ENCODE peak calls at places on chromosomes 4 and X, in nine cellular contexts. B, X, M, W, L, I, F, G and C are unnamed samples.

GRCh38 chrX:71627588-71628404 is 9.5 kb upstream of the CXCR3 start:
- DNase-seq in F (no peak), X (no peak), W (no peak), I (peak; percentile 84), M (no peak), B (no peak), G (no peak), L (no peak), C (no peak)

GRCh38 chr4:189660737-189661330 is 279.8 kb upstream of the FRG1 start:
- DNase-seq in F (no peak), L (no peak), X (no peak), M (no peak), I (no peak), W (no peak), B (no peak), G (no peak), C (no peak)

GRCh38 chr4:146591986-146592385 is 46.7 kb upstream of the POU4F2 start:
- DNase-seq in W (no peak), L (no peak), M (no peak), F (no peak), X (no peak), B (no peak), G (no peak), I (no peak), C (no peak)

GRCh38 chrX:30979271-30979670 is 90.2 kb upstream of the TAB3 start:
- DNase-seq in I (no peak), B (no peak), F (no peak), X (no peak), W (no peak), L (no peak), M (no peak), G (no peak), C (no peak)

GRCh38 chr4:158850800-158851644 is 82.2 kb downstream of the FNIP2 start:
- DNase-seq in X (no peak), I (peak; percentile 42), W (no peak), B (no peak), G (no peak), M (no peak), L (no peak), F (no peak), C (peak; percentile 29)

GRCh38 chr4:40918330-40918729 is 168.6 kb downstream of the NSUN7 start:
- DNase-seq in M (peak; percentile 67), X (no peak), I (no peak), L (peak; percentile 89), F (peak; percentile 71), B (peak; percentile 66), W (no peak), G (peak; percentile 87), C (no peak)

GRCh38 chr4:15325987-15326386 is 101.8 kb upstream of the C1QTNF7 start:
- DNase-seq in B (no peak), L (no peak), W (no peak), I (no peak), G (no peak), F (no peak), M (no peak), X (no peak), C (no peak)

GRCh38 chr4:7820031-7820825 is 119.4 kb downstream of the AFAP1 start:
- DNase-seq in W (no peak), F (no peak), L (no peak), I (no peak), X (peak; percentile 22), B (no peak), M (no peak), G (peak; percentile 66), C (no peak)

GRCh38 chr4:181637186-181638105 is 605.8 kb upstream of the TENM3 start:
- DNase-seq in I (no peak), F (no peak), L (no peak), X (no peak), W (no peak), M (no peak), B (peak; percentile 70), G (no peak), C (no peak)

GRCh38 chr4:79042079-79042674 is 102.9 kb upstream of the PAQR3 start:
- DNase-seq in L (no peak), M (no peak), I (peak; percentile 39), X (no peak), F (no peak), G (no peak), W (no peak), B (peak; percentile 43), C (peak; percentile 27)

GRCh38 chr4:76780781-76781697 is 116.9 kb downstream of the SOWAHB start:
- DNase-seq in M (no peak), F (no peak), G (no peak), L (no peak), B (no peak), W (no peak), X (no peak), I (no peak), C (no peak)

GRCh38 chr4:75016472-75016871 is 83.6 kb downstream of the PARM1 start:
- DNase-seq in G (no peak), X (no peak), F (no peak), M (no peak), W (no peak), B (no peak), I (no peak), L (no peak), C (no peak)

GRCh38 chr4:77015390-77015789 is 60.4 kb downstream of the CCNI start:
- DNase-seq in X (no peak), W (peak; percentile 53), F (no peak), M (no peak), L (no peak), B (peak; percentile 62), G (no peak), I (no peak), C (no peak)

GRCh38 chr4:87543835-87544461 is 14.8 kb upstream of the SPARCL1 start:
- DNase-seq in L (no peak), G (no peak), B (peak; percentile 59), W (no peak), X (no peak), F (no peak), I (peak; percentile 28), M (no peak), C (peak; percentile 65)

GRCh38 chr4:23153076-23153475 is 460.3 kb downstream of the GBA3 start:
- DNase-seq in B (no peak), W (no peak), M (no peak), G (no peak), X (no peak), F (no peak), I (no peak), L (no peak), C (no peak)

GRCh38 chr4:142348489-142349076 is 497.5 kb downstream of the INPP4B start:
- DNase-seq in B (no peak), F (no peak), L (no peak), W (no peak), M (no peak), I (no peak), X (no peak), G (no peak), C (no peak)

GRCh38 chrX:102651242-102651967 is at the start of gene GPRASP1:
- DNase-seq in B (peak; percentile 2), X (peak; percentile 89), I (no peak), W (peak; percentile 61), G (peak; percentile 91), L (peak; percentile 76), M (peak; percentile 41), F (no peak), C (peak; percentile 3)

DNA sequence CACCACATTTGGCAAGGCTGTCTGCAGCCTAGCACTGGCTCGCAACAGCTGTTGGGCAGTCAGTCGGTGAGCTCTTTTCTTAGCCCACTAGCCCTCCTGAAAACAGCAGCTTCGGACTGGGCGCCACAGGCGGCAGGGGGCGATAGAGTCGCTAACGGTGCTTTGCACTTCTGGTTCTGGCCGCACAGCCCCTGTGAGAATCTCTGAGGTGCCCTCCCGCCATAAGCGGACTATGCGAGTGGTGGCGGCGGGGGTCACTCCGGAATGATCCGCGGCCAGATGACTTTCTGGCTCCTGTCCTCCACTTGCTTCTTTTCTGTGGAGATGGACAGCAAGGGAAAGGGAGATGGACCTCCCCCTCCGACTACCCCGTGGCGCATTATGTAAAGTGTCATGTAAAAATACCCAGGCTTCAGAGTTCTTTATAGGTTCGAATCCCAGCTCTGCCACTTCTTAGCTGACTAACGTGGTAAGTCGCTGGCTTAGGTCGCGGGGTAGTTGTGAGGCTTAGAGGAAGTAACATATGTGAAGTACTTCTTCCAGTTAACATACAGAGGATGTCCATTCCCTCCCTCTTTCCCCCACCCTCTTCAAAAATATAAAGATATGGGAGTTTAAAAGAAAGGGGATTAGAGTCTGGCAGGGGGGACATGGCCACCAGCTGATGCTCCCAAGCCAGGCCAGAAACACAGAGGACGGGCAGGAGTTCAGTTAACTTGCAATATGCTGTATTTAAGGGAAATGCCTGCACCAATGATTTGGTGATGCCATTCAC is 11.0 kb downstream of the ARHGAP36 start:
- DNase-seq in M (no peak), B (no peak), W (peak; percentile 85), F (no peak), I (no peak), X (no peak), G (no peak), L (no peak), C (no peak)
- H3K27ac ChIP-seq in M (no peak overlapping the region), B (no peak overlapping the region), W (no peak overlapping the region), F (no peak overlapping the region), I (no peak overlapping the region), X (no peak overlapping the region), G (no peak overlapping the region), L (no peak overlapping the region), C (no peak overlapping the region)

DNA sequence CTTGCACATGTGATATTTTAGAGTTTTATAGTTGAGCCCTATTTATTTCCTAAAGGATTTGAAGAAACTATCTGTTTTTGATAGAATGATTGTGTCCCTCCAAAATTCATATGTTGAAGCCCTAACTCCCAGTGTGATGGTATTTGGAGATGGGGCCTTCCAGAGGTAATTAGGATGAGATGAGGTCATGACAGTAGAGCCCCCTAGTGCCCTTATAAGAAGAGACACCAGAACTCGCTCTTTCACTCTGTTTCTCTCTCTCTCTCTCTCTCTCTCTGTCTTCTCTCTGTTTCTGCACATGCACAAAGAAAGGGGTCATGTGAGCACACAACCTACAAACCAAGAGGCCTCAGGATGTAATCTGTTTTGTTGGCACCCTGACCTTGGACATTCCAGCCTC is 921.9 kb upstream of the DIAPH2 start:
- DNase-seq in I (peak; percentile 30), B (no peak), X (no peak), W (no peak), G (no peak), M (no peak), L (no peak), F (no peak), C (no peak)
- TF ChIP-seq CTCF in I (peak; percentile 57), B (peak; percentile 11), X (no peak), W (peak; percentile 72), G (no peak), M (no peak), L (no peak), F (no peak), C (no peak)

DNA sequence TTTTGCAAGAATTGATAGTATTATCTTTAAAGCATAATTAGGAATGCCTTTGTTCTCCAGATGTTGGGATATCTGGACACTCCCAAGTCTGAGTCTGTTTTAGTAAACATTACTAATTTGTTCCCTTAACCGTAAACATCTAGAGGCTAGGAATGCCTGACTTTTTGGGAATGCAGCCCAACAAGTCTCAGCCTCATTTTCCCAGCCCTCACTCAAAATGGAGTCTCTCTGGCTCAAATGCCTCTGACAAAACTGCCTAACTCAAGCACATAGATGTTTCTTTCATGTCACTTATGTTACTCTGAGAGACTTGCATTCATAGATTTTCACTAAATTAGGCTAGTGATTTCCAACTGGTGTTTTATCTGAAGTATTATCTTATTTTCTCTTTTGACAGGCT is 297.0 kb upstream of the CLNK start:
- DNase-seq in F (no peak), L (no peak), I (no peak), W (no peak), X (no peak), B (no peak), G (no peak), M (no peak), C (no peak)
- H3K27ac ChIP-seq in F (no peak overlapping the region), L (no peak overlapping the region), I (no peak overlapping the region), W (no peak overlapping the region), X (no peak overlapping the region), B (no peak overlapping the region), G (no peak overlapping the region), M (no peak overlapping the region), C (no peak overlapping the region)

GRCh38 chrX:47814853-47815252 is 21.8 kb upstream of the ZNF81 start:
- DNase-seq in I (no peak), W (peak; percentile 52), X (no peak), B (no peak), L (no peak), G (no peak), F (no peak), M (no peak), C (no peak)
- TF ChIP-seq CTCF in I (no peak), W (peak; percentile 37), X (no peak), B (no peak), L (no peak), G (no peak), F (no peak), M (no peak), C (no peak)